ENCODE peak calls at places on chromosomes 12 and 14, in nine cellular contexts. V is ascending aorta, B is pancreas, K is PC-9, O is astrocyte, E is A549, M is transverse colon, Q is adipocyte, S is mucosa of descending colon. N is an unnamed sample. For H3K4me1, the result is how much of the 10 kb centered on the place peaks cover.

GRCh38 chr12:85829391-85829790 is 6.8 kb downstream of the RASSF9 start:
- DNase-seq in V (no peak), O (peak), E (no peak), M (no peak), B (no peak), Q (peak), K (no peak), S (no peak), N (no peak)

GRCh38 chr14:105748204-105748578 is 221.8 kb downstream of the TMEM121 start:
- DNase-seq in O (no peak), B (peak), K (no peak), E (peak), V (no peak), M (no peak), Q (peak), S (peak), N (no peak)

GRCh38 chr12:6056406-6057211 is 67.9 kb downstream of the VWF start:
- DNase-seq in E (peak), B (no peak), V (no peak), S (no peak), O (no peak), K (no peak), Q (no peak), M (no peak), N (no peak)

GRCh38 chr12:50088577-50089335 is 3.6 kb downstream of the SMARCD1 start:
- DNase-seq in S (no peak), M (peak), K (peak), B (no peak), V (no peak), E (peak), Q (peak), O (peak), N (peak)

GRCh38 chr14:79103764-79104163 is 933.6 kb downstream of the NRXN3 start:
- DNase-seq in O (no peak), Q (no peak), M (no peak), B (no peak), K (no peak), S (no peak), V (no peak), E (no peak), N (no peak)

GRCh38 chr14:36874396-36875138 is 212.9 kb downstream of the PAX9 start:
- DNase-seq in O (no peak), S (no peak), K (no peak), Q (peak), E (no peak), M (no peak), V (no peak), B (no peak), N (no peak)

GRCh38 chr12:124756151-124756550 is 107.5 kb downstream of the SCARB1 start:
- DNase-seq in M (no peak), E (no peak), O (no peak), V (no peak), Q (no peak), S (no peak), K (no peak), B (no peak), N (no peak)

GRCh38 chr12:59431266-59431665 is 164.6 kb upstream of the SLC16A7 start:
- DNase-seq in B (no peak), V (no peak), K (no peak), O (no peak), Q (peak), E (no peak), S (no peak), M (no peak), N (no peak)

GRCh38 chr12:119178544-119179334 is at the start of gene HSPB8:
- DNase-seq in B (peak), Q (peak), O (peak), M (peak), K (peak), V (peak), S (peak), E (peak), N (peak)

GRCh38 chr12:94779520-94779919 is 129.2 kb upstream of the TMCC3 start:
- DNase-seq in O (peak), K (no peak), Q (peak), M (no peak), B (no peak), V (no peak), E (no peak), S (no peak), N (no peak)

GRCh38 chr12:124388038-124388676 is 93.3 kb downstream of the RFLNA start:
- DNase-seq in S (no peak), E (no peak), M (no peak), O (no peak), B (no peak), V (no peak), K (no peak), Q (no peak), N (no peak)

GRCh38 chr12:13404111-13404628 is 207.6 kb downstream of the EMP1 start:
- DNase-seq in O (no peak), Q (no peak), S (no peak), V (no peak), B (no peak), E (no peak), K (no peak), M (no peak), N (no peak)

GRCh38 chr14:50318031-50318626 is 6.0 kb downstream of the DMAC2L start:
- DNase-seq in B (no peak), Q (peak), S (no peak), E (peak), K (no peak), M (no peak), O (no peak), V (no peak), N (no peak)

GRCh38 chr14:71474291-71474690 is 457.9 kb upstream of the RGS6 start:
- DNase-seq in S (no peak), V (no peak), M (no peak), E (no peak), Q (no peak), O (no peak), K (no peak), B (no peak), N (no peak)

GRCh38 chr12:110109037-110109836 is 14.9 kb upstream of the IFT81 start:
- DNase-seq in O (peak), M (peak), Q (peak), E (peak), K (peak), V (peak), B (peak), S (no peak), N (peak)

GRCh38 chr14:101812071-101812470 is 50.6 kb downstream of the PPP2R5C start:
- DNase-seq in B (peak), Q (no peak), K (no peak), M (peak), V (no peak), E (no peak), S (no peak), O (no peak), N (no peak)
- H3K4me1 ChIP-seq in B (half or more), Q (under half), K (under half), M (under half), V (under half), E (half or more), S (under half), O (under half), N (under half)

GRCh38 chr12:26268841-26269553 is 73.6 kb downstream of the SSPN start:
- DNase-seq in M (no peak), B (peak), O (no peak), E (no peak), V (no peak), Q (no peak), S (no peak), K (no peak), N (no peak)
- H3K4me1 ChIP-seq in M (under half), B (under half), O (under half), E (under half), V (under half), Q (under half), S (under half), K (half or more), N (under half)

GRCh38 chr12:104710940-104711725 is 247.0 kb downstream of the SLC41A2 start:
- DNase-seq in O (peak), E (no peak), M (no peak), K (no peak), S (no peak), V (no peak), B (no peak), Q (peak), N (no peak)

GRCh38 chr12:104714369-104714768 is 243.7 kb downstream of the SLC41A2 start:
- DNase-seq in M (no peak), O (no peak), V (no peak), K (no peak), S (no peak), B (no peak), Q (no peak), E (no peak), N (no peak)

GRCh38 chr12:104712477-104712876 is 245.6 kb downstream of the SLC41A2 start:
- DNase-seq in S (no peak), E (no peak), K (no peak), Q (peak), B (no peak), M (no peak), V (no peak), O (peak), N (no peak)

GRCh38 chr12:104713444-104713843 is 244.6 kb downstream of the SLC41A2 start:
- DNase-seq in O (no peak), M (no peak), K (no peak), Q (no peak), S (no peak), B (no peak), V (no peak), E (no peak), N (no peak)

DNA sequence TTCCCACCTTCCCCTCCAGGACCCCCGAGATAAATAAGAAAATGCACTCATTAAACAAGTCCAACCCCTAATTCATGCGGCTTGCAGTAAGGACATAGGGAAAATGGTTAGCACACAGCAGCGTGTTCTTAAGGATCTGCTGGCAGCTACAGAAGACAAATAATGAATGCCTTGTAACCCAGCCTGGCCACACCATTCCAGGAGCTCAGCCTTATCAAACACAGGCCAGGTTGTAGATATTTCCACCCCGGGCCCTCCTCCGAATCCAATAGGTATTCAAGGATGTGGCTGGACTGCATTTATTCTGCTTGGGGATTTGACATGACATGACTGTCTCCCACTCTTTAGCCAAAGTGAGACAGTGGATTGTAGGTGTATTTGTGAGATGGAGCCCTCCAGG is 245.1 kb downstream of the SLC41A2 start:
- DNase-seq in B (no peak), M (no peak), S (no peak), O (no peak), E (no peak), K (no peak), Q (no peak), V (no peak), N (no peak)
- H3K4me1 ChIP-seq in B (under half), M (under half), S (under half), O (under half), E (under half), K (under half), Q (under half), V (under half), N (under half)

DNA sequence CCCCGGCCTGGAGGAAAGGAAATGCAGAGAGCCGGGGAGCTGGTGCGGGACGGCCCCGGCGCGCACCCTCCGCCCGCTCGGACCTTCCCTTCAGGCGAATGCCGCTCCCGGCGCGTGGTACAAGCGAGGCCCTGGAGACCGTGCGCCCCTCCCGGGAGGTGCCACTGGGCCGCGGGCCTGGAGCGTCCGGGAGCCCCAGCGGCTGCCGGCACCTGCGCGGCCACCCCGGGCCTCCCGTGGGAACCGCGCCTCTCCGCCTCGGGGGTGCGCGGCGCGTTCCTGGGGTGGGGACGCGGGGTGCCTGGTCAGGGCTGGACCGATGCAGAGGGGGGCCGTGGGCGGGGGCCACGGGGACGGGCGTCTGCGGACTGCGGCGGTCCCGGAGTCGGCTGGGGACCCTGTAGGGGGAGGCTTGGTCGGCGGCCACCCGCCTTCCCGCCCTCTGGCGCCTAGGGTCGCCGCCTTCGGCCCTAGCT is 518 bp downstream of the PAPLN start:
- DNase-seq in O (no peak), S (no peak), V (no peak), Q (peak), B (no peak), E (no peak), M (no peak), K (no peak), N (no peak)
- H3K4me1 ChIP-seq in O (under half), S (under half), V (under half), Q (under half), B (under half), E (under half), M (under half), K (under half), N (under half)